ENCODE peak calls at places on chromosomes 4 and X, in five cellular contexts. O is right lobe of liver, W is breast epithelium, Z is Peyer's patch, X is body of pancreas. L is an unnamed sample.

GRCh38 chr4:70737006-70737405 is 15.2 kb downstream of the RUFY3 start:
- DNase-seq in O (no peak), W (no peak), Z (no peak), X (no peak), L (no peak)

GRCh38 chrX:71170660-71171059 is 26.0 kb downstream of the NLGN3 start:
- DNase-seq in O (no peak), W (no peak), Z (no peak), X (no peak), L (no peak)

GRCh38 chrX:40326186-40326965 is 228.6 kb upstream of the BCOR start:
- DNase-seq in O (no peak), W (no peak), Z (no peak), X (no peak), L (no peak)

GRCh38 chr4:70892086-70892769 is 9.9 kb upstream of the MOB1B start:
- DNase-seq in O (no peak), W (peak; percentile 71), Z (no peak), X (no peak), L (no peak)

GRCh38 chr4:177554966-177555574 is 112.8 kb upstream of the AGA start:
- DNase-seq in O (no peak), W (no peak), Z (no peak), X (peak; percentile 36), L (no peak)

GRCh38 chr4:141346144-141346543 is 125.4 kb downstream of the ZNF330 start:
- DNase-seq in O (no peak), W (no peak), Z (no peak), X (peak; percentile 43), L (no peak)

GRCh38 chr4:106717094-106717493 is 319.0 kb downstream of the DKK2 start:
- DNase-seq in O (no peak), W (no peak), Z (no peak), X (no peak), L (no peak)

GRCh38 chr4:52822583-52823477 is 39.3 kb upstream of the RASL11B start:
- DNase-seq in O (no peak), W (no peak), Z (no peak), X (no peak), L (no peak)

GRCh38 chr4:14218641-14219040 is 591.1 kb upstream of the BOD1L1 start:
- DNase-seq in O (no peak), W (peak; percentile 90), Z (no peak), X (peak; percentile 11), L (no peak)

GRCh38 chr4:102501176-102501634 is at the start of gene NFKB1:
- DNase-seq in O (peak; percentile 77), W (peak; percentile 24), Z (peak; percentile 78), X (peak; percentile 72), L (peak; percentile 54)

GRCh38 chr4:138910201-138910913 is 105.2 kb upstream of the NOCT start:
- DNase-seq in O (no peak), W (no peak), Z (no peak), X (peak; percentile 12), L (no peak)

GRCh38 chr4:89303177-89303576 is 4.4 kb downstream of the GPRIN3 start:
- DNase-seq in O (no peak), W (no peak), Z (no peak), X (peak; percentile 53), L (no peak)

GRCh38 chr4:8144359-8144758 is 14.3 kb downstream of the ABLIM2 start:
- DNase-seq in O (no peak), W (no peak), Z (no peak), X (peak; percentile 35), L (no peak)

GRCh38 chr4:8140915-8141314 is 17.7 kb downstream of the ABLIM2 start:
- DNase-seq in O (no peak), W (no peak), Z (no peak), X (no peak), L (no peak)

GRCh38 chr4:8142556-8142955 is 16.1 kb downstream of the ABLIM2 start:
- DNase-seq in O (no peak), W (no peak), Z (no peak), X (no peak), L (no peak)

GRCh38 chr4:8143392-8144140 is 15.0 kb downstream of the ABLIM2 start:
- DNase-seq in O (no peak), W (no peak), Z (no peak), X (no peak), L (no peak)

DNA sequence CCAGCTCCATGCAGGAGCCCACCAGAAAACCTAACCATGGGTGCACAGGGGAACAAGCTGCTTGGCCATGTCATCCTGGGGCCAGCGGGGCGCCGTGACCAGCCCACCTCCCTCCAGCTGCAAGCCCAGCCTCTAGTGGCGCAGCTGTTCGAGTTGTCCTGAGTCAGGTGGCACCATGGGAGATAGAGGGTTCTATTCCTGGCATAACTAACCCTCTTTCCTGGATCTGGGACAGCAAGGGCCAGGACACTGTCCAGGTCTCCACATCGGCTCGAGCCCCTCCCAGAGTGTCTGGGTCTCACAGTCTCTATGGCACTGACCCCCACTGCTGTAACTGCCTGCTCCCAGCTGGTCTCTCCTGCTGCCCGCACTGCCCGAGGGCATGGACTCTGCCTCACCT is 16.7 kb downstream of the ABLIM2 start:
- DNase-seq in O (no peak), W (no peak), Z (no peak), X (no peak), L (no peak)
- TF ChIP-seq POLR2A in O (no peak), W (no peak), Z (no peak), X (no peak), L (no peak)

DNA sequence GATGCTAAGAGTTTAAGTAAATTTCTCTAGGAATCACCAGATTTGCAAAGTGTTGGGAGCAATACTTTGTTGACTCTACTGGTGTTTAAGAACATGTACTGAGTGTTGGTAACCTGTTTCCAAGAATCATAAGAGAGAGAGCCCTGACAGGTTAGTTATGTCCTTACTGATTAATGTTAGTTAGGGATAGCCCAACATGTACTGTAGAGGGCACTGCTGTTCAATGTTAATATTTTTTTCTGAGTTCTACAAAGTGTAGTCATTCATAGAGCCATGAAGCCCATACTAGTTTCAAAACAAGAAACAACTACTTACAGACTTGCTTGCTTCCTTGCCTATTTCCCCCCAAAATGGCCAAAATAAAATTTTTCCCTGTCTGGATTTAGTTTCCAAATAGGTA is 11.9 kb downstream of the TMPRSS11D start:
- DNase-seq in O (no peak), W (no peak), Z (no peak), X (no peak), L (no peak)
- TF ChIP-seq CTCF in O (peak; percentile 17), W (no peak), Z (no peak), X (peak; percentile 16), L (no peak)

GRCh38 chr4:186623546-186623945 is 68.2 kb upstream of the MTNR1A start:
- DNase-seq in O (no peak), W (no peak), Z (no peak), X (no peak), L (no peak)

GRCh38 chr4:186627226-186627865 is 72.0 kb upstream of the MTNR1A start:
- DNase-seq in O (no peak), W (no peak), Z (no peak), X (no peak), L (no peak)

GRCh38 chr4:186624951-186625350 is 69.6 kb upstream of the MTNR1A start:
- DNase-seq in O (no peak), W (no peak), Z (no peak), X (no peak), L (no peak)

GRCh38 chr4:186630128-186630527 is 74.8 kb upstream of the MTNR1A start:
- DNase-seq in O (no peak), W (no peak), Z (no peak), X (no peak), L (no peak)

DNA sequence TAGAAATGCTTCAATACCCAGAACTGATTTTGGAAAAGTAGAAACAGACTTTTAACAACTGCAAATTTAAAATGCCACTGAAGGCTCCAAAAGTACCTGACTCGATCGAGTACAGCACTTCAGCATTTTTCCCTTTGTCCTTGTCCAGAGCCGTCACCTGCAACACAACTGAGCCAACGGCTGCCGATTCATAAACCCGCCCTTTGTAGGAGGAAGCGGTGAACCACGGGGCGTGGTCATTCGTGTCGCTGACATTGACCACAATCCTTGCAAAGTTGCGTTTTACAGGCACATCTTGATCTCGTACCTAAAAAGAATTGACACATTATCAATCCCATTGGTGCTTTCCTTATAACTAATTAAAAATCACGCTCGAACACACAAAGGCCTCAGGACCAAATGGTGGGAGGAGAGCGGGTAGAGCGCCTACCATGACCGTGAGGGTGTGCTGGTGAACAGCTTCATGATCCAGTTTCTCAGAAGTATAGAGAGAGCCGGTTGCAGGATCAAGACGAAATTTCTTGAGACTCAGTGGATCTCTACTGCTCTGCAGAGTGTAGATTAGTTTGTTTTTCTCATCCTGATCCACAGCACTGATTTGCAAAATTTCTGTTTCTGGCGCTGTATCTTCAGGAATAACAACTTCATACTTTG is 72.8 kb upstream of the MTNR1A start:
- DNase-seq in O (no peak), W (no peak), Z (no peak), X (no peak), L (no peak)
- H3K36me3 ChIP-seq in O (peaks cover 3% of the 10 kb centered on the region), W (peaks cover 5% of the 10 kb centered on the region), Z (peaks cover 77% of the 10 kb centered on the region), X (peaks cover 8% of the 10 kb centered on the region), L (no peaks in the 10 kb centered on the region)

GRCh38 chrX:93874554-93874953 is 200.5 kb downstream of the FAM133A start:
- DNase-seq in O (no peak), W (no peak), Z (no peak), X (peak; percentile 32), L (no peak)

GRCh38 chrX:93875621-93876282 is 201.7 kb downstream of the FAM133A start:
- DNase-seq in O (no peak), W (no peak), Z (no peak), X (peak; percentile 51), L (no peak)
- TF ChIP-seq POLR2A in O (no peak), W (no peak), Z (no peak), X (no peak), L (no peak)

L was measured in uterus.